ENCODE peak calls at places on chromosomes 4 and X, in ten cellular contexts. D, C, K, E, F, Z, Q, N, I and J are unnamed samples.
A peak's percentile ranks its signal among the peaks of the same experiment; 100 is the strongest.

GRCh38 chr4:57131849-57132745 is 21.9 kb upstream of the IGFBP7 start:
- DNase-seq in D (no peak), I (peak; percentile 30), F (no peak), E (peak; percentile 2), K (no peak), Q (no peak), N (no peak), Z (no peak), C (no peak), J (no peak)

GRCh38 chr4:70722199-70722791 is 531 bp downstream of the RUFY3 start:
- DNase-seq in I (no peak), Z (no peak), Q (no peak), E (peak; percentile 44), D (no peak), N (no peak), K (no peak), F (no peak), C (no peak), J (peak; percentile 25)

GRCh38 chr4:103244251-103244650 is 46.1 kb upstream of the CENPE start:
- DNase-seq in C (no peak), E (no peak), Q (no peak), N (no peak), I (no peak), K (no peak), Z (no peak), F (no peak), D (no peak), J (no peak)

GRCh38 chr4:107734120-107734519 is 14.1 kb upstream of the PAPSS1 start:
- DNase-seq in N (no peak), Q (no peak), Z (no peak), K (no peak), F (peak; percentile 43), D (no peak), E (no peak), C (no peak), I (peak; percentile 39), J (no peak)

GRCh38 chr4:2824329-2825183 is 19.1 kb upstream of the ADD1 start:
- DNase-seq in I (no peak), D (no peak), K (no peak), N (peak; percentile 73), Z (no peak), F (no peak), Q (no peak), E (no peak), C (no peak), J (no peak)

GRCh38 chrX:23386726-23387125 is 52.1 kb downstream of the PTCHD1 start:
- DNase-seq in I (no peak), N (no peak), F (no peak), K (no peak), D (no peak), E (no peak), Q (no peak), C (no peak), Z (no peak), J (no peak)

GRCh38 chr4:112147697-112148096 is 2.4 kb downstream of the FAM241A start:
- DNase-seq in Z (no peak), N (no peak), C (no peak), K (no peak), Q (no peak), I (no peak), D (no peak), E (no peak), F (no peak), J (no peak)

GRCh38 chr4:2338754-2339457 is 77.0 kb upstream of the MXD4 start:
- DNase-seq in Z (peak; percentile 81), E (no peak), N (peak; percentile 26), K (no peak), D (no peak), C (no peak), Q (no peak), I (no peak), F (no peak), J (no peak)

GRCh38 chr4:52996261-52997131 is 134.4 kb downstream of the RASL11B start:
- DNase-seq in I (no peak), K (no peak), N (peak; percentile 88), F (no peak), Q (no peak), E (no peak), Z (no peak), C (no peak), D (no peak), J (no peak)

GRCh38 chr4:56958111-56958517 is 19.3 kb downstream of the NOA1 start:
- DNase-seq in E (no peak), D (peak; percentile 40), C (no peak), N (peak; percentile 94), K (no peak), I (no peak), Z (peak; percentile 64), F (no peak), Q (no peak), J (peak; percentile 39)

GRCh38 chr4:112423591-112423990 is 92.4 kb downstream of the NEUROG2 start:
- DNase-seq in F (no peak), D (no peak), I (no peak), N (no peak), Z (no peak), K (no peak), E (no peak), Q (no peak), C (no peak), J (no peak)

GRCh38 chrX:21503593-21503992 is 129.4 kb downstream of the CNKSR2 start:
- DNase-seq in N (no peak), F (no peak), Q (no peak), K (no peak), D (no peak), E (no peak), I (no peak), Z (no peak), C (no peak), J (no peak)

GRCh38 chr4:126475730-126476129 is 1157.0 kb upstream of the INTU start:
- DNase-seq in F (no peak), E (no peak), N (no peak), Z (no peak), K (no peak), Q (no peak), I (no peak), C (no peak), D (no peak), J (no peak)

GRCh38 chrX:117854806-117855205 is 261.8 kb downstream of the KLHL13 start:
- DNase-seq in I (no peak), C (no peak), E (no peak), K (no peak), N (no peak), Q (no peak), F (no peak), Z (no peak), D (no peak), J (no peak)

GRCh38 chr4:184599492-184600135 is 49.6 kb downstream of the CASP3 start:
- DNase-seq in Z (no peak), D (no peak), K (no peak), N (no peak), I (no peak), F (no peak), E (no peak), C (no peak), Q (no peak), J (no peak)

GRCh38 chr4:181685911-181686310 is 557.3 kb upstream of the TENM3 start:
- DNase-seq in F (no peak), K (no peak), E (no peak), Q (no peak), Z (no peak), I (no peak), D (no peak), N (no peak), C (no peak), J (no peak)

GRCh38 chr4:94642561-94642866 is 115.2 kb upstream of the BMPR1B start:
- DNase-seq in F (no peak), E (peak; percentile 22), Z (no peak), N (no peak), K (no peak), I (no peak), D (no peak), Q (no peak), C (no peak), J (no peak)

GRCh38 chr4:140240237-140240636 is 86.3 kb upstream of the MAML3 start:
- DNase-seq in C (no peak), I (no peak), E (no peak), F (no peak), N (no peak), K (no peak), D (no peak), Q (no peak), Z (no peak), J (no peak)

GRCh38 chrX:9604111-9604907 is 139.5 kb downstream of the TBL1X start:
- DNase-seq in C (no peak), K (no peak), E (no peak), Z (no peak), I (no peak), F (no peak), D (peak; percentile 59), N (peak; percentile 93), Q (no peak), J (peak; percentile 59)

GRCh38 chrX:97909245-97909644 is 1025.5 kb downstream of the RPA4 start:
- DNase-seq in F (peak; percentile 66), C (peak; percentile 2), E (no peak), Q (peak; percentile 1), Z (no peak), K (no peak), N (no peak), I (no peak), D (no peak), J (no peak)

GRCh38 chr4:127048371-127049085 is 584.2 kb upstream of the INTU start:
- DNase-seq in D (no peak), E (no peak), I (no peak), C (no peak), K (no peak), Q (no peak), N (no peak), Z (no peak), F (no peak), J (no peak)

GRCh38 chr4:75089206-75089605 is 156.3 kb downstream of the PARM1 start:
- DNase-seq in Q (no peak), Z (no peak), N (no peak), C (no peak), D (no peak), K (no peak), F (no peak), I (no peak), E (no peak), J (no peak)

GRCh38 chrX:45368705-45369104 is 168.0 kb upstream of the DIPK2B start:
- DNase-seq in I (no peak), E (no peak), C (no peak), Z (no peak), Q (no peak), N (no peak), F (no peak), D (no peak), K (no peak), J (no peak)

GRCh38 chrX:37745354-37745753 is 34.5 kb upstream of the CYBB start:
- DNase-seq in Q (peak; percentile 53), Z (peak; percentile 87), I (peak; percentile 65), F (peak; percentile 85), D (peak; percentile 62), E (peak; percentile 54), N (peak; percentile 83), C (peak; percentile 29), K (no peak), J (no peak)

GRCh38 chrX:122241959-122242358 is 942.1 kb upstream of the GRIA3 start:
- DNase-seq in K (no peak), E (no peak), D (no peak), C (no peak), Q (no peak), Z (no peak), N (no peak), F (no peak), I (no peak), J (no peak)